ENCODE peak calls at places on chromosomes 7 and 10, in ten cellular contexts. One of them, this sample, is unnamed.

GRCh38 chr7:50560865-50561351 is 4.3 kb downstream of the DDC start:
- DNase-seq in IMR-90: no peak
- DNase-seq in non-pigmented ciliary epithelial cell: no peak
- DNase-seq in RWPE1: no peak
- DNase-seq in H9: no peak
- DNase-seq in activated T-helper 1 cell treated with anti-CD3 and anti-CD28 coated beads, Interleukin-2, amount 50 U/mL, for 16 hours: no peak
- DNase-seq in colonic mucosa: no peak
- DNase-seq in GM13977: no peak
- DNase-seq in GM12891: no peak
- DNase-seq in activated CD8-positive, alpha-beta memory T cell treated with anti-CD3 and anti-CD28 coated beads, Interleukin-2, amount 10 ng/mL, durations not matched to agents 7 days and 5 days: no peak
- DNase-seq in this sample: no peak

GRCh38 chr10:121405953-121406352 is 192.3 kb downstream of the FGFR2 start:
- DNase-seq in H9: no peak
- DNase-seq in non-pigmented ciliary epithelial cell: no peak
- DNase-seq in IMR-90: no peak
- DNase-seq in activated CD8-positive, alpha-beta memory T cell treated with anti-CD3 and anti-CD28 coated beads, Interleukin-2, amount 10 ng/mL, durations not matched to agents 7 days and 5 days: no peak
- DNase-seq in GM13977: no peak
- DNase-seq in activated T-helper 1 cell treated with anti-CD3 and anti-CD28 coated beads, Interleukin-2, amount 50 U/mL, for 16 hours: no peak
- DNase-seq in RWPE1: no peak
- DNase-seq in GM12891: no peak
- DNase-seq in colonic mucosa: no peak
- DNase-seq in this sample: no peak

GRCh38 chr7:36468361-36469140 is 78.9 kb downstream of the ANLN start:
- DNase-seq in colonic mucosa: no peak
- DNase-seq in GM13977: no peak
- DNase-seq in H9: no peak
- DNase-seq in activated T-helper 1 cell treated with anti-CD3 and anti-CD28 coated beads, Interleukin-2, amount 50 U/mL, for 16 hours: no peak
- DNase-seq in IMR-90: no peak
- DNase-seq in RWPE1: no peak
- DNase-seq in GM12891: no peak
- DNase-seq in activated CD8-positive, alpha-beta memory T cell treated with anti-CD3 and anti-CD28 coated beads, Interleukin-2, amount 10 ng/mL, durations not matched to agents 7 days and 5 days: no peak
- DNase-seq in non-pigmented ciliary epithelial cell: no peak
- DNase-seq in this sample: no peak

GRCh38 chr7:77415822-77416620 is at the start of gene GSAP:
- DNase-seq in GM12891: peak; percentile 61
- DNase-seq in RWPE1: peak; percentile 68
- DNase-seq in non-pigmented ciliary epithelial cell: no peak
- DNase-seq in activated T-helper 1 cell treated with anti-CD3 and anti-CD28 coated beads, Interleukin-2, amount 50 U/mL, for 16 hours: peak; percentile 27
- DNase-seq in IMR-90: no peak
- DNase-seq in H9: peak; percentile 62
- DNase-seq in colonic mucosa: peak; percentile 68
- DNase-seq in activated CD8-positive, alpha-beta memory T cell treated with anti-CD3 and anti-CD28 coated beads, Interleukin-2, amount 10 ng/mL, durations not matched to agents 7 days and 5 days: peak; percentile 64
- DNase-seq in GM13977: peak; percentile 84
- DNase-seq in this sample: no peak

GRCh38 chr10:124561206-124561605 is 99.6 kb downstream of the LHPP start:
- DNase-seq in colonic mucosa: no peak
- DNase-seq in RWPE1: no peak
- DNase-seq in activated T-helper 1 cell treated with anti-CD3 and anti-CD28 coated beads, Interleukin-2, amount 50 U/mL, for 16 hours: no peak
- DNase-seq in H9: no peak
- DNase-seq in non-pigmented ciliary epithelial cell: no peak
- DNase-seq in IMR-90: no peak
- DNase-seq in GM12891: no peak
- DNase-seq in activated CD8-positive, alpha-beta memory T cell treated with anti-CD3 and anti-CD28 coated beads, Interleukin-2, amount 10 ng/mL, durations not matched to agents 7 days and 5 days: no peak
- DNase-seq in GM13977: no peak
- DNase-seq in this sample: no peak

GRCh38 chr7:135253851-135254815 is 20.5 kb downstream of the STRA8 start:
- DNase-seq in activated CD8-positive, alpha-beta memory T cell treated with anti-CD3 and anti-CD28 coated beads, Interleukin-2, amount 10 ng/mL, durations not matched to agents 7 days and 5 days: no peak
- DNase-seq in GM12891: no peak
- DNase-seq in H9: no peak
- DNase-seq in colonic mucosa: peak; percentile 46
- DNase-seq in GM13977: no peak
- DNase-seq in RWPE1: peak; percentile 59
- DNase-seq in IMR-90: peak; percentile 76
- DNase-seq in activated T-helper 1 cell treated with anti-CD3 and anti-CD28 coated beads, Interleukin-2, amount 50 U/mL, for 16 hours: no peak
- DNase-seq in non-pigmented ciliary epithelial cell: peak; percentile 15
- DNase-seq in this sample: no peak

GRCh38 chr10:131702521-131703356 is 198.1 kb upstream of the PPP2R2D start:
- DNase-seq in RWPE1: no peak
- DNase-seq in activated T-helper 1 cell treated with anti-CD3 and anti-CD28 coated beads, Interleukin-2, amount 50 U/mL, for 16 hours: no peak
- DNase-seq in colonic mucosa: no peak
- DNase-seq in non-pigmented ciliary epithelial cell: no peak
- DNase-seq in H9: peak; percentile 24
- DNase-seq in activated CD8-positive, alpha-beta memory T cell treated with anti-CD3 and anti-CD28 coated beads, Interleukin-2, amount 10 ng/mL, durations not matched to agents 7 days and 5 days: no peak
- DNase-seq in GM12891: no peak
- DNase-seq in GM13977: no peak
- DNase-seq in IMR-90: no peak
- DNase-seq in this sample: no peak

GRCh38 chr10:6221971-6222751 is 19.4 kb downstream of the PFKFB3 start:
- DNase-seq in colonic mucosa: no peak
- DNase-seq in RWPE1: peak; percentile 28
- DNase-seq in GM12891: no peak
- DNase-seq in activated CD8-positive, alpha-beta memory T cell treated with anti-CD3 and anti-CD28 coated beads, Interleukin-2, amount 10 ng/mL, durations not matched to agents 7 days and 5 days: no peak
- DNase-seq in activated T-helper 1 cell treated with anti-CD3 and anti-CD28 coated beads, Interleukin-2, amount 50 U/mL, for 16 hours: no peak
- DNase-seq in IMR-90: peak; percentile 29
- DNase-seq in H9: no peak
- DNase-seq in GM13977: no peak
- DNase-seq in non-pigmented ciliary epithelial cell: no peak
- DNase-seq in this sample: no peak

GRCh38 chr10:52955337-52955736 is 182.8 kb upstream of the MBL2 start:
- DNase-seq in activated T-helper 1 cell treated with anti-CD3 and anti-CD28 coated beads, Interleukin-2, amount 50 U/mL, for 16 hours: no peak
- DNase-seq in activated CD8-positive, alpha-beta memory T cell treated with anti-CD3 and anti-CD28 coated beads, Interleukin-2, amount 10 ng/mL, durations not matched to agents 7 days and 5 days: no peak
- DNase-seq in GM13977: no peak
- DNase-seq in GM12891: no peak
- DNase-seq in RWPE1: no peak
- DNase-seq in H9: no peak
- DNase-seq in colonic mucosa: no peak
- DNase-seq in non-pigmented ciliary epithelial cell: no peak
- DNase-seq in IMR-90: no peak
- DNase-seq in this sample: no peak

GRCh38 chr10:88786032-88786770 is 16.3 kb upstream of the LIPM start:
- DNase-seq in activated T-helper 1 cell treated with anti-CD3 and anti-CD28 coated beads, Interleukin-2, amount 50 U/mL, for 16 hours: no peak
- DNase-seq in GM13977: no peak
- DNase-seq in RWPE1: no peak
- DNase-seq in IMR-90: no peak
- DNase-seq in H9: no peak
- DNase-seq in GM12891: no peak
- DNase-seq in non-pigmented ciliary epithelial cell: no peak
- DNase-seq in activated CD8-positive, alpha-beta memory T cell treated with anti-CD3 and anti-CD28 coated beads, Interleukin-2, amount 10 ng/mL, durations not matched to agents 7 days and 5 days: no peak
- DNase-seq in colonic mucosa: no peak
- DNase-seq in this sample: no peak

GRCh38 chr10:31384589-31384949 is 65.6 kb downstream of the ZEB1 start:
- DNase-seq in RWPE1: no peak
- DNase-seq in non-pigmented ciliary epithelial cell: no peak
- DNase-seq in H9: no peak
- DNase-seq in activated T-helper 1 cell treated with anti-CD3 and anti-CD28 coated beads, Interleukin-2, amount 50 U/mL, for 16 hours: no peak
- DNase-seq in GM12891: no peak
- DNase-seq in activated CD8-positive, alpha-beta memory T cell treated with anti-CD3 and anti-CD28 coated beads, Interleukin-2, amount 10 ng/mL, durations not matched to agents 7 days and 5 days: no peak
- DNase-seq in GM13977: no peak
- DNase-seq in IMR-90: peak; percentile 38
- DNase-seq in colonic mucosa: no peak
- DNase-seq in this sample: no peak